ENCODE peak calls at places on chromosomes 11 and 22, in four cellular contexts. P is A549, R is HepG2, J is transverse colon. A is an unnamed sample.

GRCh38 chr11:35163707-35164496 is 24.9 kb downstream of the CD44 start:
- DNase-seq in P (no peak), R (no peak), J (no peak), A (no peak)

GRCh38 chr22:40898850-40899357 is 37.0 kb upstream of the DNAJB7 start:
- DNase-seq in P (peak), R (peak), J (no peak), A (no peak)

GRCh38 chr11:112999518-112999917 is 38.3 kb downstream of the NCAM1 start:
- DNase-seq in P (no peak), R (no peak), J (no peak), A (no peak)

GRCh38 chr22:25448435-25449051 is 115.9 kb upstream of the GRK3 start:
- DNase-seq in P (peak), R (no peak), J (no peak), A (no peak)

GRCh38 chr11:75858613-75859012 is 43.6 kb downstream of the UVRAG start:
- DNase-seq in P (no peak), R (no peak), J (no peak), A (no peak)

GRCh38 chr11:116691779-116692178 is 81.0 kb downstream of the BUD13 start:
- DNase-seq in P (peak), R (peak), J (peak), A (peak)

GRCh38 chr11:2547806-2548205 is 103.0 kb downstream of the KCNQ1 start:
- DNase-seq in P (no peak), R (no peak), J (peak), A (peak)

GRCh38 chr11:105719073-105719846 is 109.4 kb downstream of the GRIA4 start:
- DNase-seq in P (peak), R (peak), J (no peak), A (no peak)

GRCh38 chr11:116981216-116981887 is 116.9 kb downstream of the SIK3 start:
- DNase-seq in P (no peak), R (no peak), J (no peak), A (no peak)

GRCh38 chr22:19040581-19041402 is 81.4 kb downstream of the DGCR2 start:
- DNase-seq in P (no peak), R (no peak), J (no peak), A (no peak)

GRCh38 chr11:64103377-64103985 is 62.4 kb downstream of the MACROD1 start:
- DNase-seq in P (no peak), R (no peak), J (no peak), A (no peak)

GRCh38 chr11:75246673-75247350 is 6.2 kb downstream of the TPBGL start:
- DNase-seq in P (no peak), R (no peak), J (no peak), A (no peak)

GRCh38 chr22:36911887-36912661 is 1.4 kb upstream of the CSF2RB start:
- DNase-seq in P (no peak), R (no peak), J (no peak), A (no peak)

GRCh38 chr11:28659716-28660348 is 551.6 kb downstream of the METTL15 start:
- DNase-seq in P (no peak), R (no peak), J (no peak), A (no peak)

GRCh38 chr11:11574373-11574772 is 47.4 kb downstream of the GALNT18 start:
- DNase-seq in P (no peak), R (no peak), J (no peak), A (no peak)

GRCh38 chr11:64285885-64286800 is 495 bp downstream of the GPR137 start:
- DNase-seq in P (peak), R (no peak), J (peak), A (no peak)

GRCh38 chr11:6481924-6482275 is 599 bp downstream of the TIMM10B start:
- DNase-seq in P (no peak), R (no peak), J (no peak), A (no peak)

GRCh38 chr22:37482244-37482643 is 3.9 kb downstream of the MFNG start:
- DNase-seq in P (no peak), R (no peak), J (no peak), A (no peak)

GRCh38 chr11:2575611-2576051 is 124.2 kb downstream of the KCNQ1OT1 start:
- DNase-seq in P (no peak), R (no peak), J (peak), A (no peak)

GRCh38 chr11:34313099-34313517 is 44.7 kb downstream of the ABTB2 start:
- DNase-seq in P (no peak), R (no peak), J (no peak), A (no peak)

GRCh38 chr11:77705195-77705876 is 67.7 kb upstream of the CLNS1A start:
- DNase-seq in P (peak), R (peak), J (no peak), A (no peak)

GRCh38 chr22:46233231-46233630 is 16.9 kb downstream of the CDPF1 start:
- DNase-seq in P (no peak), R (no peak), J (no peak), A (peak)

GRCh38 chr22:48572951-48573350 is 1254.7 kb downstream of the BRD1 start:
- DNase-seq in P (no peak), R (no peak), J (no peak), A (no peak)

GRCh38 chr11:74141274-74141695 is 29.5 kb downstream of the C2CD3 start:
- DNase-seq in P (no peak), R (peak), J (peak), A (no peak)

GRCh38 chr11:121249039-121249663 is 43.4 kb upstream of the SC5D start:
- DNase-seq in P (peak), R (peak), J (no peak), A (no peak)

GRCh38 chr11:134124660-134125451 is 56.0 kb downstream of the JAM3 start:
- DNase-seq in P (no peak), R (no peak), J (no peak), A (no peak)

GRCh38 chr11:131760191-131760951 is 390.0 kb downstream of the NTM start:
- DNase-seq in P (no peak), R (no peak), J (no peak), A (no peak)

GRCh38 chr11:110948112-110948511 is 235.9 kb upstream of the ARHGAP20 start:
- DNase-seq in P (no peak), R (no peak), J (no peak), A (peak)

GRCh38 chr22:20567993-20568417 is 60.6 kb downstream of the MED15 start:
- DNase-seq in P (no peak), R (no peak), J (no peak), A (no peak)

GRCh38 chr22:42308887-42309468 is 38.5 kb upstream of the TCF20 start:
- DNase-seq in P (no peak), R (peak), J (no peak), A (no peak)

GRCh38 chr11:1211838-1212237 is 11.0 kb upstream of the MUC5B start:
- DNase-seq in P (no peak), R (no peak), J (no peak), A (no peak)
- TF ChIP-seq EP300 in P (no peak), R (no peak), J (no peak), A (no peak)

DNA sequence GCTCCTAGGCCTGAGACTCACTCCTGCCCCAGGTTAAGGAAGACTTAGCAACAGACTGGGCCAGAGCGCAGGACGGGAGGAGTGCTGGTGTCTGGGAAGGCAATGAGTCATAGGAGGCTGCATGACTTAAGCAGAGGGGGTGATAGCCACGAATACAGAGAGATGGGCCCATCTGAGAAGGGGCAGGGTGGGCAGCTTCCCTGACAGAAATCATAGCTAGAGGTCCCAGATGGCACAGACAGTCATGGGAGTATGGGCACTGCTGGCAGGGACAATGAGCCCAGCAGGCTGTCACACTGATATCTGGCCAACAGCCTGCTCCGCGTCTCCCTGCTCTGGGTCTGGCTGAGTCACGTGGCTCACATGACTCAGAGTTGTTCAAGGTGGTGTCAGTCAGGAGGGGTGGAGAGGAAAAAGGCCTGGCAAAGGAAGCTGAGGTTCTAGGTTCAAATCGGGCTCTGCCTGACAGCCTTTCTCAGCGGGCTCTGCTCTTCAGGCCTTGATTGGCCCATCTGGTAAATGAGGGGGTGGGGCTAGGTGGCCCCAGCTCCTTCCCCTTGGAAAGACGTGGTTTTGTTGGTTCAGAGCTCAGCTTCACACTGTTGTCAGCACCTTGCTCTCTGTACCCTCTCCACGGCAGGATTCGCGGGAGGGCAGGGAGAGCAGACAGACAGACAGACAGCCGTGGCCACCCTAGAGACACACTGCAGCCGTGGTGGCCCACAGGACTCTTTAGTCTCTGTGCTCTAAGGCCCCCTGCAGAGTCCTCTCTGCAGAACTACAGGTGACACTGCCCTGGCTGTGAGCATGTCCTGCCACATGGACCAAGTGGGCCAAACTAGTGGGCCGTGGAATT is 47.8 kb downstream of the DBX1 start:
- DNase-seq in P (peak), R (no peak), J (peak), A (peak)
- H3K27ac ChIP-seq in P (peak), R (no peak), J (peak), A (peak)

GRCh38 chr11:554428-554823 is 6.1 kb downstream of the LMNTD2 start:
- DNase-seq in P (no peak), R (no peak), J (no peak), A (no peak)
- TF ChIP-seq POLR2A in P (no peak), R (no peak), J (no peak), A (no peak)

DNA sequence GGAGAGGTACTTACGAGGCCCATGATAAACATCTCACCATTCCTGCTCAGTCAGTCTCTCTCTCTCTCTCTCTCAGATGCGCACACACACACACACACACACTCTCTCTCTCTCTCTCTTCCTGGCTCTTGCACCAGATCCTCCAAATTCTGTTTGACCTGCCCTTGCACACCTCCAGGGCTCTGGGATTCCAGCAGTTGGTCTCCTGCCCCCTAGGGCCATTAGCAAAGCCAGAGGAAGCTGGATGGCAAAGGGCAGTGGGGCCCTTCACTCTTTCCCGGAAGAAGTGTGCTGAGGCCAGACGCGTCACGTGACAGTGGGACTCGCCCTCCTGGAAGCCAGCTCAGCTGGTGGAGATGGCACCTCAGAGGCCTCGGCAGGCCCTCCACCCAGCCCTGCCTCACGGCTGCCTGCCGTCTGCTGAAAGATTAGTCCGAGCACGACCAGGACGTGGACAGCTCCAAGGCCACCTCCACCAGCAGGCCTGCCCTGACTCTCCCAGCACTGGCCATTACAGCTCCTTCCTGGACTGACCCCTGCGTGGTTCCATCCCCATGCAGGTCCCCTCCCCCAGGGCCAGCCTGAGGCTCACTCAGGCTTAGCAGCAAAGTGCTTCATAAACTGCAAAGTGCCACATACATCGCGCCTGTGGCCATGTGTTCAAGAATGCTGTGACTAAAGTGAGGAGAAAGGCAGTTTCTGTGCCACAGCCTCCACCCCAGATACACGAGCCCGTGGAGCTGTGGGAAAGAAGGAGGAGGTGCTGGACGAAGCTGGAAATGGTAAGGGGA is 3.7 kb downstream of the PDGFB start:
- DNase-seq in P (peak), R (peak), J (peak), A (no peak)
- TF ChIP-seq EP300 in P (no peak), R (peak), J (no peak), A (peak)

GRCh38 chr22:17969732-17970131 is 54.6 kb downstream of the MICAL3 start:
- DNase-seq in P (peak), R (no peak), J (no peak), A (no peak)
- H3K27ac ChIP-seq in P (peak), R (no peak), J (peak), A (peak)

GRCh38 chr22:23896166-23896522 is 2.0 kb downstream of the MIF start:
- DNase-seq in P (no peak), R (no peak), J (no peak), A (no peak)

GRCh38 chr22:23893957-23894709 is at the start of gene MIF:
- DNase-seq in P (peak), R (peak), J (peak), A (peak)

GRCh38 chr22:23893446-23893956 is 682 bp upstream of the MIF start:
- DNase-seq in P (no peak), R (no peak), J (no peak), A (no peak)

GRCh38 chr22:23895599-23896144 is 1.5 kb downstream of the MIF start:
- DNase-seq in P (no peak), R (no peak), J (no peak), A (no peak)

DNA sequence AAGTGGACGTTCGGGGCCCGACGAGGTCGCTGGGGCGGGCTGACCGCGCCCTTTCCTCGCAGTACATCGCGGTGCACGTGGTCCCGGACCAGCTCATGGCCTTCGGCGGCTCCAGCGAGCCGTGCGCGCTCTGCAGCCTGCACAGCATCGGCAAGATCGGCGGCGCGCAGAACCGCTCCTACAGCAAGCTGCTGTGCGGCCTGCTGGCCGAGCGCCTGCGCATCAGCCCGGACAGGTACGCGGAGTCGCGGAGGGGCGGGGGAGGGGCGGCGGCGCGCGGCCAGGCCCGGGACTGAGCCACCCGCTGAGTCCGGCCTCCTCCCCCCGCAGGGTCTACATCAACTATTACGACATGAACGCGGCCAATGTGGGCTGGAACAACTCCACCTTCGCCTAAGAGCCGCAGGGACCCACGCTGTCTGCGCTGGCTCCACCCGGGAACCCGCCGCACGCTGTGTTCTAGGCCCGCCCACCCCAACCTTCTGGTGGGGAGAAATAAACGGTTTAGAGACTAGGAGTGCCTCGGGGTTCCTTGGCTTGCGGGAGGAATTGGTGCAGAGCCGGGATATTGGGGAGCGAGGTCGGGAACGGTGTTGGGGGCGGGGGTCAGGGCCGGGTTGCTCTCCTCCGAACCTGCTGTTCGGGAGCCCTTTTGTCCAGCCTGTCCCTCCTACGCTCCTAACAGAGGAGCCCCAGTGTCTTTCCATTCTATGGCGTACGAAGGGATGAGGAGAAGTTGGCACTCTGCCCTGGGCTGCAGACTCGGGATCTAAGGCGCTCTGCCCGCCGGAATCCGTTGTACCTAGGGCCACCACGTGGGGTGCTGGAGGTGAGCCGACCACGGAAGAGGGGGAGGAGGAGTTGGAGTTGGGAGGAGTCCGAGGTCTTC is 771 bp downstream of the MIF start:
- DNase-seq in P (peak), R (peak), J (peak), A (peak)
- TF ChIP-seq POLR2A in P (peak), R (peak), J (no peak), A (no peak)

GRCh38 chr11:59756845-59757244 is 1.7 kb downstream of the STX3 start:
- DNase-seq in P (peak), R (no peak), J (peak), A (no peak)
- TF ChIP-seq EP300 in P (no peak), R (no peak), J (no peak), A (no peak)

A was measured in tibial nerve.